ENCODE peak calls at places on chromosomes 3 and 15, in eight cellular contexts. N is transverse colon; O is effector memory CD4-positive, alpha-beta T cell; A is IMR-90; F is cardiac muscle cell; Y is tibial artery; Z is HAP-1; U is left lung. B is an unnamed sample.

GRCh38 chr3:16609927-16610580 is 4.8 kb upstream of the DAZL start:
- DNase-seq in N (no peak), O (no peak), A (no peak), F (no peak), Y (no peak), Z (peak; percentile 68), U (no peak), B (no peak)

GRCh38 chr15:96285715-96286367 is 44.7 kb upstream of the NR2F2 start:
- DNase-seq in N (no peak), O (no peak), A (no peak), F (no peak), Y (no peak), Z (no peak), U (no peak), B (no peak)

GRCh38 chr15:73140154-73140553 is 87.9 kb downstream of the NEO1 start:
- DNase-seq in N (no peak), O (no peak), A (no peak), F (no peak), Y (no peak), Z (no peak), U (no peak), B (no peak)

GRCh38 chr3:32816439-32817194 is 1.2 kb upstream of the TRIM71 start:
- DNase-seq in N (no peak), O (no peak), A (no peak), F (peak; percentile 82), Y (no peak), Z (peak; percentile 91), U (peak; percentile 86), B (peak; percentile 5)

GRCh38 chr3:71447803-71448202 is 135.7 kb downstream of the FOXP1 start:
- DNase-seq in N (no peak), O (no peak), A (peak; percentile 46), F (no peak), Y (no peak), Z (no peak), U (no peak), B (no peak)

GRCh38 chr3:12316721-12317351 is 28.0 kb downstream of the PPARG start:
- DNase-seq in N (no peak), O (no peak), A (no peak), F (no peak), Y (no peak), Z (no peak), U (no peak), B (no peak)

GRCh38 chr3:155444771-155445170 is 151.3 kb upstream of the STRIT1 start:
- DNase-seq in N (no peak), O (no peak), A (no peak), F (no peak), Y (no peak), Z (no peak), U (no peak), B (no peak)

GRCh38 chr3:49681543-49681942 is 7.4 kb downstream of the APEH start:
- DNase-seq in N (no peak), O (no peak), A (no peak), F (no peak), Y (no peak), Z (no peak), U (no peak), B (no peak)

GRCh38 chr3:32646761-32647160 is 38.2 kb upstream of the CNOT10 start:
- DNase-seq in N (no peak), O (no peak), A (no peak), F (no peak), Y (no peak), Z (no peak), U (no peak), B (no peak)

GRCh38 chr3:51734572-51734907 is 27.7 kb downstream of the GRM2 start:
- DNase-seq in N (no peak), O (no peak), A (no peak), F (no peak), Y (no peak), Z (no peak), U (no peak), B (no peak)

GRCh38 chr3:122100591-122101491 is 45.7 kb downstream of the CD86 start:
- DNase-seq in N (no peak), O (no peak), A (no peak), F (no peak), Y (no peak), Z (no peak), U (no peak), B (no peak)

GRCh38 chr3:16132190-16132589 is 42.3 kb upstream of the GALNT15 start:
- DNase-seq in N (no peak), O (no peak), A (no peak), F (no peak), Y (no peak), Z (no peak), U (no peak), B (no peak)

GRCh38 chr3:66338927-66339326 is 118.1 kb downstream of the SLC25A26 start:
- DNase-seq in N (no peak), O (no peak), A (peak; percentile 85), F (no peak), Y (no peak), Z (no peak), U (no peak), B (no peak)

GRCh38 chr3:132843851-132844565 is 121.8 kb upstream of the NPHP3 start:
- DNase-seq in N (no peak), O (no peak), A (no peak), F (no peak), Y (no peak), Z (peak; percentile 15), U (no peak), B (no peak)

GRCh38 chr3:108513961-108514360 is 3.6 kb upstream of the MYH15 start:
- DNase-seq in N (no peak), O (no peak), A (peak; percentile 27), F (no peak), Y (no peak), Z (no peak), U (no peak), B (no peak)

GRCh38 chr3:99795573-99795972 is 22.1 kb upstream of the CMSS1 start:
- DNase-seq in N (no peak), O (no peak), A (no peak), F (no peak), Y (no peak), Z (no peak), U (no peak), B (no peak)

GRCh38 chr3:118991775-118992174 is 42.9 kb downstream of the IGSF11 start:
- DNase-seq in N (no peak), O (no peak), A (no peak), F (no peak), Y (no peak), Z (peak; percentile 30), U (no peak), B (no peak)

GRCh38 chr3:12508316-12508715 is 24.0 kb downstream of the TSEN2 start:
- DNase-seq in N (peak; percentile 20), O (no peak), A (peak; percentile 100), F (no peak), Y (peak; percentile 40), Z (no peak), U (no peak), B (no peak)

GRCh38 chr3:127787071-127787490 is 35.2 kb downstream of the MGLL start:
- DNase-seq in N (peak; percentile 38), O (no peak), A (no peak), F (no peak), Y (peak; percentile 70), Z (no peak), U (peak; percentile 45), B (no peak)

GRCh38 chr3:24003466-24003865 is 58.4 kb downstream of the NR1D2 start:
- DNase-seq in N (no peak), O (no peak), A (no peak), F (no peak), Y (no peak), Z (no peak), U (no peak), B (no peak)

GRCh38 chr3:13346481-13347389 is 73.4 kb downstream of the NUP210 start:
- DNase-seq in N (peak; percentile 17), O (peak; percentile 53), A (no peak), F (peak; percentile 56), Y (no peak), Z (no peak), U (peak; percentile 64), B (no peak)

GRCh38 chr3:170364965-170365364 is 7.5 kb downstream of the SKIL start:
- DNase-seq in N (no peak), O (no peak), A (no peak), F (no peak), Y (no peak), Z (no peak), U (no peak), B (no peak)
- H3K4me1 ChIP-seq in N (peaks cover 19% of the 10 kb centered on the region), O (peaks cover 2% of the 10 kb centered on the region), A (peaks cover 14% of the 10 kb centered on the region), F (peaks cover 8% of the 10 kb centered on the region), Y (peaks cover 44% of the 10 kb centered on the region), Z (no peaks in the 10 kb centered on the region), U (peaks cover 31% of the 10 kb centered on the region), B (peaks cover 28% of the 10 kb centered on the region)

GRCh38 chr3:130293247-130293646 is 52.2 kb upstream of the COL6A5 start:
- DNase-seq in N (no peak), O (no peak), A (no peak), F (no peak), Y (no peak), Z (no peak), U (no peak), B (no peak)
- H3K4me1 ChIP-seq in N (no peaks in the 10 kb centered on the region), O (no peaks in the 10 kb centered on the region), A (no peaks in the 10 kb centered on the region), F (no peaks in the 10 kb centered on the region), Y (no peaks in the 10 kb centered on the region), Z (no peaks in the 10 kb centered on the region), U (no peaks in the 10 kb centered on the region), B (no peaks in the 10 kb centered on the region)

GRCh38 chr3:195770081-195770840 is 41.5 kb downstream of the MUC4 start:
- DNase-seq in N (no peak), O (no peak), A (no peak), F (no peak), Y (no peak), Z (no peak), U (peak; percentile 54), B (no peak)

GRCh38 chr3:195768831-195769303 is 42.9 kb downstream of the MUC4 start:
- DNase-seq in N (no peak), O (no peak), A (no peak), F (no peak), Y (no peak), Z (no peak), U (peak; percentile 32), B (no peak)

GRCh38 chr3:195767792-195768191 is 43.9 kb downstream of the MUC4 start:
- DNase-seq in N (no peak), O (no peak), A (no peak), F (no peak), Y (no peak), Z (no peak), U (peak; percentile 55), B (no peak)

GRCh38 chr3:195768414-195768813 is 43.3 kb downstream of the MUC4 start:
- DNase-seq in N (no peak), O (no peak), A (no peak), F (no peak), Y (no peak), Z (no peak), U (no peak), B (no peak)

GRCh38 chr3:195769551-195769950 is 42.2 kb downstream of the MUC4 start:
- DNase-seq in N (no peak), O (no peak), A (no peak), F (no peak), Y (no peak), Z (no peak), U (peak; percentile 17), B (no peak)
- H3K4me1 ChIP-seq in N (no peaks in the 10 kb centered on the region), O (no peaks in the 10 kb centered on the region), A (no peaks in the 10 kb centered on the region), F (no peaks in the 10 kb centered on the region), Y (no peaks in the 10 kb centered on the region), Z (no peaks in the 10 kb centered on the region), U (no peaks in the 10 kb centered on the region), B (no peaks in the 10 kb centered on the region)

DNA sequence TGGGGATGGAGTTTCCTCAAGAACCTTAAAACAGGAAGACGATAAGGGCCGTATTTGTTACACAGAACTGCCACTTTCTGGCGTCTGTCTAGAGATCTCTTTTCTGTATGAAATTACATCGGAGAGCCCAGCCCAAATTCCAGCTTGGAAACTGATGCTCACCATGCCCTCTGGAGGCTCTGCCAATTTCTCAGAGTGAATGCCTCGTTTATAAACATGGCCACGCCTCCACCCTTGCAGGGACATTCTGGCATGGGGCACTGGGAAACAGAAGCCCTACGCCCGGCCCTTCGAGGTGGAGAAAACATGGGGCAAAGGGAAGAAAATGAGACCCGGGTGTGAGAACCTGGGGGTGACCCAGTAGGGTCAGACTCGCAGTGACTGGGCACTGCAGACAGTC is 53.4 kb upstream of the SEC13 start:
- DNase-seq in N (no peak), O (no peak), A (no peak), F (no peak), Y (no peak), Z (no peak), U (peak; percentile 18), B (no peak)
- H3K4me1 ChIP-seq in N (no peaks in the 10 kb centered on the region), O (no peaks in the 10 kb centered on the region), A (peaks cover 10% of the 10 kb centered on the region), F (peaks cover 14% of the 10 kb centered on the region), Y (no peaks in the 10 kb centered on the region), Z (no peaks in the 10 kb centered on the region), U (no peaks in the 10 kb centered on the region), B (no peaks in the 10 kb centered on the region)

B was measured in thyroid gland.